ENCODE peak calls at places on chromosomes 12 and 14, in eight cellular contexts. R, E, N, K, M, A, B and F are unnamed samples.
A peak's percentile ranks its signal among the peaks of the same experiment; 100 is the strongest.

GRCh38 chr14:84272290-84272721 is 1257.6 kb upstream of the FLRT2 start:
- DNase-seq in M (no peak), E (no peak), B (no peak), N (no peak), A (no peak), K (peak; percentile 100), R (no peak), F (peak; percentile 54)

GRCh38 chr14:52995998-52996397 is 45.1 kb upstream of the FERMT2 start:
- DNase-seq in A (no peak), M (no peak), K (no peak), N (no peak), E (no peak), B (no peak), R (no peak), F (no peak)

GRCh38 chr14:42556551-42556950 is 949.9 kb downstream of the LRFN5 start:
- DNase-seq in E (no peak), B (no peak), A (no peak), K (no peak), M (no peak), N (no peak), R (no peak), F (peak; percentile 6)

GRCh38 chr12:124289634-124290600 is 5.0 kb upstream of the RFLNA start:
- DNase-seq in N (no peak), A (no peak), E (no peak), M (peak; percentile 86), K (no peak), R (no peak), B (peak; percentile 94), F (peak; percentile 84)

GRCh38 chr14:93286212-93286890 is 46.5 kb downstream of the BTBD7 start:
- DNase-seq in K (peak; percentile 70), N (no peak), A (no peak), R (no peak), M (no peak), B (no peak), E (no peak), F (peak; percentile 40)

GRCh38 chr12:43551971-43552559 is at the start of gene ADAMTS20:
- DNase-seq in R (no peak), K (peak; percentile 4), A (no peak), B (peak; percentile 45), M (no peak), E (no peak), N (peak; percentile 81), F (peak; percentile 34)

GRCh38 chr14:75589896-75590295 is 11.5 kb downstream of the FLVCR2 start:
- DNase-seq in E (no peak), M (no peak), K (no peak), A (no peak), B (no peak), R (no peak), N (no peak), F (no peak)

GRCh38 chr12:124278389-124279101 is 16.3 kb upstream of the RFLNA start:
- DNase-seq in K (peak; percentile 41), B (no peak), A (no peak), R (no peak), N (no peak), E (no peak), M (no peak), F (no peak)

GRCh38 chr12:68497112-68497511 is 113.6 kb upstream of the RAP1B start:
- DNase-seq in M (no peak), K (peak; percentile 60), E (no peak), R (no peak), A (no peak), N (no peak), B (no peak), F (peak; percentile 24)

GRCh38 chr12:92041742-92042141 is 103.9 kb downstream of the BTG1 start:
- DNase-seq in N (no peak), E (peak; percentile 45), B (no peak), M (no peak), K (no peak), R (no peak), A (no peak), F (no peak)

GRCh38 chr14:88189040-88189839 is 133.8 kb downstream of the KCNK10 start:
- DNase-seq in N (peak; percentile 81), B (peak; percentile 96), A (peak; percentile 28), K (peak; percentile 89), E (peak; percentile 78), M (no peak), R (peak; percentile 79), F (peak; percentile 67)